ENCODE peak calls at places on chromosomes 3 and 15, in eight cellular contexts. I is foreskin fibroblast; A is iPS-NIHi11; R is RWPE1; H is stimulated activated CD4-positive, alpha-beta T cell treated with anti-CD3 and anti-CD28 coated beads, Interleukin-4, amount 100 ng/mL, for 1 hour; J is heart right ventricle; D is AG09319; P is IMR-90. Z is an unnamed sample.

GRCh38 chr3:194040501-194041273 is 95.3 kb upstream of the HES1 start:
- DNase-seq in J (no peak), H (no peak), I (no peak), A (no peak), P (no peak), D (no peak), R (no peak), Z (no peak)

GRCh38 chr3:111666041-111666735 is 71.0 kb upstream of the ZBED2 start:
- DNase-seq in R (no peak), J (no peak), P (no peak), I (no peak), H (no peak), D (no peak), A (no peak), Z (no peak)

GRCh38 chr3:15685927-15686326 is 84.4 kb downstream of the BTD start:
- DNase-seq in R (no peak), I (no peak), D (no peak), A (no peak), H (no peak), J (no peak), P (no peak), Z (no peak)

GRCh38 chr15:68730491-68731317 is 90.0 kb downstream of the ANP32A start:
- DNase-seq in H (peak; percentile 6), D (no peak), J (peak; percentile 78), A (peak; percentile 56), P (peak; percentile 51), R (peak; percentile 40), I (peak; percentile 35), Z (no peak)

GRCh38 chr3:156334841-156335545 is 214.6 kb downstream of the KCNAB1 start:
- DNase-seq in H (no peak), D (no peak), P (no peak), R (peak; percentile 11), I (no peak), A (peak; percentile 60), J (no peak), Z (no peak)

GRCh38 chr15:42108808-42109207 is 14.4 kb upstream of the PLA2G4D start:
- DNase-seq in J (no peak), H (no peak), R (no peak), P (no peak), A (no peak), I (no peak), D (no peak), Z (no peak)

GRCh38 chr15:100919481-100920405 is 586 bp downstream of the LRRK1 start:
- DNase-seq in R (peak; percentile 73), P (peak; percentile 19), A (peak; percentile 45), J (no peak), I (peak; percentile 23), D (no peak), H (peak; percentile 24), Z (no peak)

GRCh38 chr15:99057697-99058420 is 47.0 kb upstream of the SYNM start:
- DNase-seq in J (peak; percentile 73), I (no peak), A (no peak), R (no peak), H (no peak), D (no peak), P (no peak), Z (no peak)

GRCh38 chr3:152213086-152213674 is 55.5 kb upstream of the MBNL1 start:
- DNase-seq in I (no peak), D (no peak), J (no peak), R (no peak), A (no peak), P (no peak), H (no peak), Z (no peak)

GRCh38 chr3:117399311-117400068 is 689.9 kb downstream of the TUSC7 start:
- DNase-seq in D (peak; percentile 29), P (peak; percentile 82), A (peak; percentile 15), J (no peak), I (peak; percentile 38), R (no peak), H (no peak), Z (no peak)

GRCh38 chr15:29822685-29823459 is 604 bp upstream of the TJP1 start:
- DNase-seq in P (peak; percentile 83), A (peak; percentile 54), H (no peak), I (peak; percentile 84), J (peak; percentile 80), D (peak; percentile 14), R (peak; percentile 20), Z (peak; percentile 42)

GRCh38 chr15:70519616-70520015 is 243.7 kb downstream of the UACA start:
- DNase-seq in I (no peak), R (no peak), P (no peak), A (no peak), J (no peak), H (no peak), D (no peak), Z (no peak)

GRCh38 chr3:140416686-140417085 is 261.2 kb upstream of the TRIM42 start:
- DNase-seq in D (no peak), I (no peak), P (no peak), A (no peak), H (no peak), R (no peak), J (no peak), Z (no peak)

GRCh38 chr3:45554001-45554691 is 40.4 kb upstream of the LIMD1 start:
- DNase-seq in R (no peak), H (no peak), I (peak; percentile 43), D (no peak), P (peak; percentile 88), A (no peak), J (peak; percentile 64), Z (no peak)

GRCh38 chr15:48966595-48967301 is 3.0 kb upstream of the SHC4 start:
- DNase-seq in J (no peak), R (no peak), P (peak; percentile 93), A (no peak), D (no peak), I (peak; percentile 57), H (no peak), Z (no peak)

GRCh38 chr15:92839696-92840095 is 60.4 kb upstream of the CHD2 start:
- DNase-seq in D (no peak), R (no peak), H (no peak), I (no peak), A (no peak), J (no peak), P (no peak), Z (no peak)

GRCh38 chr3:152252750-152253149 is 16.0 kb upstream of the MBNL1 start:
- DNase-seq in R (no peak), A (no peak), D (no peak), P (no peak), H (no peak), I (no peak), J (no peak), Z (no peak)

GRCh38 chr3:18580268-18580667 is 155.1 kb upstream of the SATB1 start:
- DNase-seq in P (no peak), A (no peak), I (no peak), J (no peak), D (no peak), H (no peak), R (no peak), Z (no peak)

GRCh38 chr15:92091155-92091734 is 237.7 kb downstream of the SLCO3A1 start:
- DNase-seq in P (peak; percentile 11), D (no peak), H (no peak), R (peak; percentile 31), I (no peak), A (peak; percentile 78), J (peak; percentile 30), Z (no peak)

GRCh38 chr15:99592135-99592845 is 26.5 kb downstream of the MEF2A start:
- DNase-seq in R (no peak), H (no peak), A (no peak), D (no peak), J (no peak), I (peak; percentile 64), P (peak; percentile 88), Z (peak; percentile 20)

GRCh38 chr15:30033211-30033610 is 49.5 kb upstream of the GOLGA8J start:
- DNase-seq in R (no peak), D (no peak), J (no peak), H (no peak), I (no peak), A (no peak), P (no peak), Z (no peak)

GRCh38 chr3:194313642-194314430 is 37.3 kb downstream of the CPN2 start:
- DNase-seq in J (no peak), A (no peak), I (no peak), R (no peak), H (no peak), D (no peak), P (no peak), Z (no peak)

GRCh38 chr3:126313166-126313565 is 44.0 kb downstream of the KLF15 start:
- DNase-seq in P (peak; percentile 18), I (no peak), J (no peak), D (no peak), R (no peak), A (no peak), H (no peak), Z (no peak)